ENCODE peak calls at places on chromosomes 13 and 19, in five cellular contexts. One of them, this sample, is unnamed. For H3K4me1 and H3K9me3, the result is how much of the 10 kb centered on the place peaks cover.

GRCh38 chr13:54859827-54860226 is 1831.2 kb downstream of the OLFM4 start:
- DNase-seq in tibial nerve: no peak
- DNase-seq in SJSA1: no peak
- DNase-seq in hepatocyte: no peak
- DNase-seq in sigmoid colon: no peak
- DNase-seq in this sample: no peak

GRCh38 chr13:32878172-32878571 is 138.1 kb upstream of the KL start:
- DNase-seq in SJSA1: no peak
- DNase-seq in sigmoid colon: no peak
- DNase-seq in hepatocyte: no peak
- DNase-seq in tibial nerve: no peak
- DNase-seq in this sample: no peak

GRCh38 chr13:77919351-77920294 is 992 bp upstream of the EDNRB start:
- DNase-seq in tibial nerve: peak
- DNase-seq in SJSA1: no peak
- DNase-seq in hepatocyte: peak
- DNase-seq in sigmoid colon: peak
- DNase-seq in this sample: no peak

GRCh38 chr13:41905600-41906254 is 55.2 kb downstream of the VWA8 start:
- DNase-seq in hepatocyte: peak
- DNase-seq in tibial nerve: no peak
- DNase-seq in sigmoid colon: no peak
- DNase-seq in SJSA1: no peak
- DNase-seq in this sample: no peak

GRCh38 chr19:44925114-44925891 is 10.9 kb downstream of the APOC1 start:
- DNase-seq in hepatocyte: peak
- DNase-seq in SJSA1: no peak
- DNase-seq in sigmoid colon: peak
- DNase-seq in tibial nerve: peak
- DNase-seq in this sample: no peak

GRCh38 chr19:34662919-34663318 is 14.0 kb downstream of the SCGB2B2 start:
- DNase-seq in SJSA1: no peak
- DNase-seq in hepatocyte: no peak
- DNase-seq in tibial nerve: no peak
- DNase-seq in sigmoid colon: no peak
- DNase-seq in this sample: no peak

GRCh38 chr19:3543150-3544053 is 4.4 kb downstream of the TEKTIP1 start:
- DNase-seq in sigmoid colon: peak
- DNase-seq in tibial nerve: no peak
- DNase-seq in SJSA1: peak
- DNase-seq in hepatocyte: no peak
- DNase-seq in this sample: no peak

GRCh38 chr19:11378319-11379189 is 4.1 kb downstream of the SWSAP1 start:
- DNase-seq in sigmoid colon: no peak
- DNase-seq in hepatocyte: peak
- DNase-seq in tibial nerve: peak
- DNase-seq in SJSA1: peak
- DNase-seq in this sample: no peak

GRCh38 chr13:89816404-89816803 is 1531.1 kb upstream of the MIR17HG start:
- DNase-seq in hepatocyte: no peak
- DNase-seq in tibial nerve: no peak
- DNase-seq in sigmoid colon: no peak
- DNase-seq in SJSA1: no peak
- DNase-seq in this sample: no peak

GRCh38 chr19:5974721-5975387 is 3.1 kb downstream of the RANBP3 start:
- DNase-seq in tibial nerve: no peak
- DNase-seq in SJSA1: no peak
- DNase-seq in sigmoid colon: no peak
- DNase-seq in hepatocyte: peak
- DNase-seq in this sample: peak

GRCh38 chr19:28691683-28692082 is 521.3 kb downstream of the UQCRFS1 start:
- DNase-seq in SJSA1: no peak
- DNase-seq in hepatocyte: no peak
- DNase-seq in sigmoid colon: no peak
- DNase-seq in tibial nerve: no peak
- DNase-seq in this sample: no peak

GRCh38 chr13:37475966-37476365 is 122.6 kb downstream of the POSTN start:
- DNase-seq in tibial nerve: no peak
- DNase-seq in SJSA1: no peak
- DNase-seq in sigmoid colon: no peak
- DNase-seq in hepatocyte: no peak
- DNase-seq in this sample: no peak

GRCh38 chr13:101916108-101916757 is 463.8 kb downstream of the ITGBL1 start:
- DNase-seq in tibial nerve: no peak
- DNase-seq in SJSA1: no peak
- DNase-seq in hepatocyte: peak
- DNase-seq in sigmoid colon: no peak
- DNase-seq in this sample: no peak

GRCh38 chr13:112722433-112723250 is 32.8 kb downstream of the ATP11A start:
- DNase-seq in hepatocyte: peak
- DNase-seq in tibial nerve: no peak
- DNase-seq in SJSA1: peak
- DNase-seq in sigmoid colon: no peak
- DNase-seq in this sample: no peak

GRCh38 chr13:51768976-51769375 is 35.0 kb downstream of the DHRS12 start:
- DNase-seq in hepatocyte: no peak
- DNase-seq in SJSA1: no peak
- DNase-seq in tibial nerve: no peak
- DNase-seq in sigmoid colon: no peak
- DNase-seq in this sample: no peak

GRCh38 chr19:15331419-15332310 is 674 bp downstream of the BRD4 start:
- DNase-seq in tibial nerve: peak
- DNase-seq in sigmoid colon: peak
- DNase-seq in SJSA1: peak
- DNase-seq in hepatocyte: peak
- DNase-seq in this sample: peak

GRCh38 chr13:89029062-89029461 is 1357.9 kb downstream of the SLITRK5 start:
- DNase-seq in sigmoid colon: no peak
- DNase-seq in tibial nerve: no peak
- DNase-seq in SJSA1: no peak
- DNase-seq in hepatocyte: no peak
- DNase-seq in this sample: no peak

GRCh38 chr19:10270180-10270615 is 722 bp upstream of the ICAM1 start:
- DNase-seq in hepatocyte: no peak
- DNase-seq in tibial nerve: peak
- DNase-seq in SJSA1: no peak
- DNase-seq in sigmoid colon: peak
- DNase-seq in this sample: peak

GRCh38 chr19:19749332-19750130 is 16.6 kb upstream of the ZNF14 start:
- DNase-seq in hepatocyte: no peak
- DNase-seq in sigmoid colon: no peak
- DNase-seq in tibial nerve: no peak
- DNase-seq in SJSA1: no peak
- DNase-seq in this sample: no peak

GRCh38 chr19:47416667-47417033 is 2.7 kb downstream of the MEIS3 start:
- DNase-seq in hepatocyte: no peak
- DNase-seq in sigmoid colon: no peak
- DNase-seq in tibial nerve: no peak
- DNase-seq in SJSA1: no peak
- DNase-seq in this sample: no peak

GRCh38 chr19:1360818-1361461 is 22.8 kb upstream of the NDUFS7 start:
- DNase-seq in tibial nerve: peak
- DNase-seq in hepatocyte: peak
- DNase-seq in sigmoid colon: peak
- DNase-seq in SJSA1: peak
- DNase-seq in this sample: no peak

GRCh38 chr19:3034194-3034844 is 5.2 kb upstream of the TLE2 start:
- DNase-seq in tibial nerve: no peak
- DNase-seq in SJSA1: no peak
- DNase-seq in hepatocyte: peak
- DNase-seq in sigmoid colon: no peak
- DNase-seq in this sample: no peak

GRCh38 chr19:48400018-48400742 is 6.7 kb downstream of the GRIN2D start:
- DNase-seq in tibial nerve: peak
- DNase-seq in sigmoid colon: peak
- DNase-seq in SJSA1: peak
- DNase-seq in hepatocyte: peak
- DNase-seq in this sample: peak

GRCh38 chr19:12665646-12666304 is 767 bp downstream of the MAN2B1 start:
- DNase-seq in sigmoid colon: no peak
- DNase-seq in hepatocyte: no peak
- DNase-seq in SJSA1: no peak
- DNase-seq in tibial nerve: no peak
- DNase-seq in this sample: peak

GRCh38 chr19:13366529-13367143 is 139.6 kb downstream of the CACNA1A start:
- DNase-seq in SJSA1: no peak
- DNase-seq in hepatocyte: no peak
- DNase-seq in sigmoid colon: no peak
- DNase-seq in tibial nerve: no peak
- DNase-seq in this sample: no peak

GRCh38 chr19:16216744-16217670 is 19.3 kb downstream of the AP1M1 start:
- DNase-seq in SJSA1: no peak
- DNase-seq in tibial nerve: no peak
- DNase-seq in sigmoid colon: peak
- DNase-seq in hepatocyte: no peak
- DNase-seq in this sample: no peak

GRCh38 chr19:3324405-3324856 is 42.0 kb upstream of the NFIC start:
- DNase-seq in sigmoid colon: peak
- DNase-seq in SJSA1: peak
- DNase-seq in hepatocyte: no peak
- DNase-seq in tibial nerve: peak
- DNase-seq in this sample: peak

GRCh38 chr13:113736258-113736731 is 22.7 kb upstream of the TMEM255B start:
- DNase-seq in sigmoid colon: no peak
- DNase-seq in hepatocyte: no peak
- DNase-seq in SJSA1: no peak
- DNase-seq in tibial nerve: no peak
- DNase-seq in this sample: no peak

GRCh38 chr13:113734826-113735125 is 24.2 kb upstream of the TMEM255B start:
- DNase-seq in SJSA1: no peak
- DNase-seq in tibial nerve: no peak
- DNase-seq in sigmoid colon: no peak
- DNase-seq in hepatocyte: no peak
- DNase-seq in this sample: no peak

GRCh38 chr13:113734099-113734825 is 24.8 kb upstream of the TMEM255B start:
- DNase-seq in tibial nerve: no peak
- DNase-seq in hepatocyte: no peak
- DNase-seq in sigmoid colon: no peak
- DNase-seq in SJSA1: no peak
- DNase-seq in this sample: no peak

GRCh38 chr13:113735194-113735593 is 23.8 kb upstream of the TMEM255B start:
- DNase-seq in SJSA1: no peak
- DNase-seq in hepatocyte: no peak
- DNase-seq in sigmoid colon: no peak
- DNase-seq in tibial nerve: no peak
- DNase-seq in this sample: no peak

GRCh38 chr13:113735750-113736149 is 23.3 kb upstream of the TMEM255B start:
- DNase-seq in hepatocyte: no peak
- DNase-seq in tibial nerve: no peak
- DNase-seq in SJSA1: no peak
- DNase-seq in sigmoid colon: no peak
- DNase-seq in this sample: no peak
- H3K4me1 ChIP-seq in hepatocyte: under half
- H3K4me1 ChIP-seq in tibial nerve: under half
- H3K4me1 ChIP-seq in SJSA1: under half
- H3K4me1 ChIP-seq in sigmoid colon: under half
- H3K4me1 ChIP-seq in this sample: under half

DNA sequence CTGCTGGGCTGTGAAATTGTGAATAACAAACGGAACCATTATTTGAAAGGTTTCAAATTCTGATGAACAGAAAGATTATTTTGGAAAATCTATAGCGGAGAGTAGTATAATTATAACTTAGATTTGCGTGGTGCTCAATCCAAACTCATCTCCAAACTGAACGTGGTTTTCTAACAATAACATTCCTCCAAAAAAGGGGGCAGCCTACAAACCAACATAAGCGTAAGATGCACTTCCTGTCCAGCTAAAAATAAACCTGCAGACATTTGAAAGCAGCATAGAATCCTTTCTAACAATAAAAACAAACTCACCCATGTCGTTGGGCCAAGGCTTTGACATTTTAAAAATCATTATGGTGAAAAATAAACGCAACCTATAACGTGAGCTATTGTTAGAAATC is 178.4 kb downstream of the COL4A1 start:
- DNase-seq in SJSA1: no peak
- DNase-seq in hepatocyte: no peak
- DNase-seq in sigmoid colon: no peak
- DNase-seq in tibial nerve: no peak
- DNase-seq in this sample: no peak
- H3K9me3 ChIP-seq in SJSA1: under half
- H3K9me3 ChIP-seq in hepatocyte: under half
- H3K9me3 ChIP-seq in sigmoid colon: under half
- H3K9me3 ChIP-seq in tibial nerve: under half
- H3K9me3 ChIP-seq in this sample: under half

GRCh38 chr13:113817860-113818691 is 45.8 kb downstream of the GAS6 start:
- DNase-seq in sigmoid colon: no peak
- DNase-seq in SJSA1: no peak
- DNase-seq in hepatocyte: no peak
- DNase-seq in tibial nerve: no peak
- DNase-seq in this sample: no peak

GRCh38 chr13:113820813-113821651 is 42.8 kb downstream of the GAS6 start:
- DNase-seq in SJSA1: peak
- DNase-seq in sigmoid colon: peak
- DNase-seq in tibial nerve: peak
- DNase-seq in hepatocyte: peak
- DNase-seq in this sample: no peak

GRCh38 chr13:113818700-113819295 is 45.1 kb downstream of the GAS6 start:
- DNase-seq in sigmoid colon: no peak
- DNase-seq in tibial nerve: no peak
- DNase-seq in hepatocyte: no peak
- DNase-seq in SJSA1: no peak
- DNase-seq in this sample: no peak

GRCh38 chr13:113819731-113820715 is 43.9 kb downstream of the GAS6 start:
- DNase-seq in tibial nerve: no peak
- DNase-seq in sigmoid colon: no peak
- DNase-seq in hepatocyte: no peak
- DNase-seq in SJSA1: no peak
- DNase-seq in this sample: no peak

GRCh38 chr13:113819341-113819730 is 44.5 kb downstream of the GAS6 start:
- DNase-seq in SJSA1: no peak
- DNase-seq in sigmoid colon: no peak
- DNase-seq in tibial nerve: no peak
- DNase-seq in hepatocyte: no peak
- DNase-seq in this sample: no peak
- H3K27ac ChIP-seq in SJSA1: no peak
- H3K27ac ChIP-seq in sigmoid colon: no peak
- H3K27ac ChIP-seq in tibial nerve: peak
- H3K27ac ChIP-seq in hepatocyte: no peak
- H3K27ac ChIP-seq in this sample: no peak

DNA sequence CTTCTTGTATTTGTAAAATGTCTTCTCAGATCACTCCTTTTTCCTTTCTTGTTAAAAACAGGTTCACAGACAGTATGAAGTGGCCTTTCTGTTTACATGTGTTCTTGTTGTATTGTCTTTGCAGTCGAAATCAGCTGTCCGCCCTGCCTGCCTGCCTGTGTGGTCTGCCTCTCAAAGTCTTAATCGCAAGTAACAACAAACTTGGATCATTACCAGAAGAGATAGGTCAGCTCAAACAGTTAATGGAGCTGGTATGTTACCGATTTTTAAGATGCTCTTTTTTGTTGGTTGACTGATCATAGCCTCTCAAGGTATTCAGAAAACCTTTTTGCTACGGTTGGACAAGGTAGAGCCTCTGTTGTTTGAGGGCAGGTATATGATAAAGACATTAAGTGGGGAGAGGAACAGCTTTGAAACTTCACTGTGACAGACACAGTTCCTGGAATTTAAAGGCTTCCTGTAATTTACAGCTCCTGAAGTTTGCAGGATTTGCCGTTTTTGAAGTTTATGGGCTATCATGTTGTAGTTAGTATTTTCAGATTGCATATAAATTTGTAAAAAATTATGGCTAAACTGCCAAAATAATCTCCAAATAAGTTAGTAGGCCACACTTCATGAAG is 116.0 kb downstream of the LRCH1 start:
- DNase-seq in sigmoid colon: no peak
- DNase-seq in hepatocyte: no peak
- DNase-seq in SJSA1: peak
- DNase-seq in tibial nerve: no peak
- DNase-seq in this sample: no peak
- H3K4me1 ChIP-seq in sigmoid colon: under half
- H3K4me1 ChIP-seq in hepatocyte: under half
- H3K4me1 ChIP-seq in SJSA1: under half
- H3K4me1 ChIP-seq in tibial nerve: under half
- H3K4me1 ChIP-seq in this sample: under half